ENCODE peak calls at places on chromosome X, in five cellular contexts. E is pancreas, M is tibial artery, I is ascending aorta, C is heart left ventricle. R is an unnamed sample. For H3K36me3, the result is how much of the 10 kb centered on the place peaks cover.

GRCh38 chrX:113300580-113300979 is 459.9 kb upstream of the AMOT start:
- DNase-seq in E (no peak), M (no peak), I (no peak), C (no peak), R (no peak)

GRCh38 chrX:42195506-42195905 is 272.2 kb upstream of the CASK start:
- DNase-seq in E (no peak), M (no peak), I (no peak), C (no peak), R (no peak)

GRCh38 chrX:30570505-30570904 is 7.1 kb downstream of the TASL start:
- DNase-seq in E (no peak), M (no peak), I (no peak), C (no peak), R (no peak)

GRCh38 chrX:134909258-134909657 is 81.5 kb upstream of the SMIM10 start:
- DNase-seq in E (no peak), M (no peak), I (no peak), C (no peak), R (no peak)

GRCh38 chrX:152735860-152736511 is 2.4 kb downstream of the MAGEA12 start:
- DNase-seq in E (peak), M (no peak), I (no peak), C (no peak), R (no peak)

GRCh38 chrX:80335062-80335830 is 85.0 kb upstream of the TENT5D start:
- DNase-seq in E (peak), M (peak), I (peak), C (peak), R (no peak)

GRCh38 chrX:17414839-17415238 is 39.8 kb downstream of the NHS start:
- DNase-seq in E (peak), M (peak), I (no peak), C (peak), R (no peak)

GRCh38 chrX:139834879-139835278 is 98.0 kb downstream of the ATP11C start:
- DNase-seq in E (no peak), M (no peak), I (no peak), C (no peak), R (no peak)

GRCh38 chrX:64342811-64343210 is 52.4 kb downstream of the MTMR8 start:
- DNase-seq in E (no peak), M (no peak), I (no peak), C (no peak), R (no peak)

GRCh38 chrX:152137771-152138387 is 498 bp downstream of the MAGEA10 start:
- DNase-seq in E (no peak), M (no peak), I (no peak), C (no peak), R (no peak)

GRCh38 chrX:72107320-72107719 is 24.4 kb downstream of the RTL5 start:
- DNase-seq in E (no peak), M (no peak), I (no peak), C (no peak), R (no peak)

GRCh38 chrX:12567857-12568256 is 223.4 kb upstream of the PRPS2 start:
- DNase-seq in E (no peak), M (no peak), I (no peak), C (no peak), R (no peak)

GRCh38 chrX:50448565-50448964 is 22.1 kb downstream of the DGKK start:
- DNase-seq in E (no peak), M (no peak), I (no peak), C (no peak), R (no peak)

GRCh38 chrX:107485019-107485418 is 35.6 kb downstream of the FRMPD3 start:
- DNase-seq in E (no peak), M (no peak), I (no peak), C (no peak), R (no peak)

GRCh38 chrX:150566734-150567182 is 1.7 kb upstream of the MTM1 start:
- DNase-seq in E (no peak), M (no peak), I (no peak), C (no peak), R (no peak)
- H3K27ac ChIP-seq in E (no peak), M (no peak), I (no peak), C (no peak), R (no peak)

DNA sequence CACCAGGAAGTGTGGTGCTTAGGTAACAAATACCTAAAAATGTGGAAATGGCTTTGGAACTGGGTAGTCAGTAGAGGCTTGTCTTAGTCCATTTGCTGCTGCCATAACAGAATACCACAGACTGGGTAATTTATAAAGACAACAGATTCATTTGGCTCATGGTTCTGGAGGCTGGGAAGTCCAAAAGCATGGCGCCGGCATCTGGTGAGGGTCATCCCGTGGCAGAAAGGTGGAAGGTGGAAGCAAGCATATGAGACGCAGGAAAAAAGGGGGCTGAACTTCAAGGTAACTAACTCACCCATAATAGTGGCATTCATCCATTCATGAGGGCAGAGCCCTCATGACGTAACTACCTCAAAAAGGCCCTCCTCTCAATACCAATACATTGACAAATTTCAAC is 6.6 kb downstream of the FAM3A start:
- DNase-seq in E (no peak), M (no peak), I (no peak), C (no peak), R (no peak)
- H3K36me3 ChIP-seq in E (under half), M (half or more), I (under half), C (under half), R (under half)

GRCh38 chrX:54479471-54480122 is 16.4 kb downstream of the FGD1 start:
- DNase-seq in E (no peak), M (no peak), I (no peak), C (no peak), R (no peak)
- H3K27ac ChIP-seq in E (no peak), M (peak), I (peak), C (no peak), R (no peak)

GRCh38 chrX:154541589-154541895 is 5.1 kb downstream of the G6PD start:
- DNase-seq in E (no peak), M (no peak), I (no peak), C (no peak), R (no peak)
- H3K36me3 ChIP-seq in E (under half), M (under half), I (under half), C (under half), R (under half)

DNA sequence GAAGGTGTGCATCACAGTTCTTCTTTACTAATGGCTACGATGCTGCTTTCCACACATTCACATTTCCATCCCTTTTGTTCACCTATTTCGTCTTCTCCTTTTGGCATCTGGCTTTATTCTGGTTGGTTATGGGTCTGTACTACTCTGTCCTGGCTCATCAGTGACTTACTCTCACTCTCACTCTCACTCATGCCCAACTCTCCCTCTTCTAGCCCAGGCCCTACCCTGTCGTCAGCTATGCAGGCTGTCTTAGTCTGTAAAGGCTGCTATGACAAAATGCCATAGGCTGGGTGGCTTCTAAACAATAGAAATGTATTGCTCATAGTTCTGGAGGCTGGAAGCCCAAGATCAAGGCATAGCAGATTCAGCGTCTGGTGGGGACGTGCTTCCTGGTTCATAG is 105.6 kb upstream of the PUDP start:
- DNase-seq in E (no peak), M (no peak), I (no peak), C (no peak), R (no peak)
- H3K27ac ChIP-seq in E (no peak), M (no peak), I (no peak), C (no peak), R (no peak)

DNA sequence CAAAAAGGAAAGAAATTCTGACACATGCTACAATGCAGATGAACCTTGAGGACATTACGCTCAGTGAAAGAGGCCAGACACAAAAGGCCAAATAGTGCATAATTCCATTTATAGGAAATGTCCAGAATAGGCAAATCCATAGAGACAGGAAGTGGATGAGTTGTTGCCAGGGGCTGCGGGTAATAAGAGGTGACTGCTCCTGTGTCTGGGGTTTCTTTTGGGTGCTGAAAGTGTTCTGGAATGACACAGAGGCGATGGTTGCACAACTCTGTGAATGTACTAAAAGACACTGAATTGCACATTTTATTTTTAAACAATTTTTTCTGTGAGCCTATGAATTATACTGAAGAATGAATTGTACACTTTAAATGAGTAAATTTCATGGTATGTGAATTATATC is 23.3 kb upstream of the IRAK1 start:
- DNase-seq in E (no peak), M (peak), I (peak), C (no peak), R (no peak)
- H3K36me3 ChIP-seq in E (under half), M (under half), I (under half), C (under half), R (under half)

R was measured in esophagus squamous epithelium.